ENCODE peak calls at places on chromosomes 13 and 19, in ten cellular contexts. G is NCI-H1417; T is stimulated activated CD8-positive, alpha-beta memory T cell treated with anti-CD3 and anti-CD28 coated beads, Interleukin-4, amount 100 ng/mL, for 48 hours; U is T1000; B is foreskin melanocyte; K is left ventricle myocardium inferior; I is T follicular helper cell; R is GM03348; X is NCI-H1694; W is HEK293T. M is an unnamed sample.

GRCh38 chr19:48121066-48121465 is 10.4 kb upstream of the PLA2G4C start:
- DNase-seq in B (no peak), T (no peak), K (no peak), G (no peak), I (no peak), W (no peak), U (no peak), R (no peak), X (no peak), M (no peak)

GRCh38 chr19:3507371-3508120 is 1.4 kb downstream of the FZR1 start:
- DNase-seq in W (no peak), K (no peak), I (peak; percentile 36), R (peak; percentile 62), B (no peak), U (no peak), X (no peak), G (peak; percentile 31), T (peak; percentile 52), M (peak; percentile 67)

GRCh38 chr13:36131215-36131930 is at the start of gene DCLK1:
- DNase-seq in K (peak; percentile 80), R (peak; percentile 44), G (peak; percentile 76), W (peak; percentile 41), I (no peak), X (no peak), B (no peak), U (peak; percentile 32), T (no peak), M (no peak)

GRCh38 chr19:36115453-36116343 is at the start of gene TBCB:
- DNase-seq in G (no peak), R (peak; percentile 90), B (no peak), U (no peak), T (peak; percentile 93), I (peak; percentile 85), K (peak; percentile 86), X (peak; percentile 70), W (no peak), M (peak; percentile 93)

GRCh38 chr13:48547663-48548092 is 14.8 kb upstream of the RCBTB2 start:
- DNase-seq in B (no peak), G (no peak), K (no peak), U (no peak), T (no peak), I (no peak), R (no peak), W (no peak), X (no peak), M (no peak)

GRCh38 chr19:33375760-33376159 is 2.3 kb downstream of the CEBPG start:
- DNase-seq in K (no peak), B (no peak), X (no peak), G (no peak), R (no peak), I (no peak), W (no peak), T (no peak), U (no peak), M (no peak)

GRCh38 chr19:41307090-41307875 is 2.7 kb upstream of the CCDC97 start:
- DNase-seq in T (no peak), K (no peak), B (no peak), U (no peak), W (no peak), X (no peak), R (no peak), G (no peak), I (no peak), M (peak; percentile 38)

GRCh38 chr13:23212621-23213020 is 31.8 kb downstream of the SGCG start:
- DNase-seq in T (no peak), B (no peak), K (no peak), U (no peak), W (peak; percentile 5), X (no peak), R (peak; percentile 7), I (no peak), G (no peak), M (no peak)

GRCh38 chr19:4979211-4979807 is 10.4 kb downstream of the KDM4B start:
- DNase-seq in U (no peak), K (no peak), G (no peak), R (no peak), X (no peak), I (no peak), B (no peak), W (no peak), T (no peak), M (no peak)

GRCh38 chr13:24709186-24709913 is 29.1 kb downstream of the ATP12A start:
- DNase-seq in G (no peak), X (no peak), K (no peak), T (peak; percentile 76), W (no peak), B (no peak), R (no peak), U (no peak), I (peak; percentile 37), M (peak; percentile 88)

GRCh38 chr13:59960683-59961082 is 203.0 kb downstream of the DIAPH3 start:
- DNase-seq in G (no peak), I (no peak), T (no peak), B (peak; percentile 15), U (no peak), X (no peak), K (no peak), R (peak; percentile 6), W (no peak), M (no peak)

GRCh38 chr19:2461751-2462634 is 5.2 kb upstream of the LMNB2 start:
- DNase-seq in I (peak; percentile 24), U (peak; percentile 71), X (no peak), R (peak; percentile 87), K (peak; percentile 67), T (peak; percentile 87), B (peak; percentile 82), G (peak; percentile 71), W (peak; percentile 60), M (peak; percentile 81)

GRCh38 chr19:17327654-17328516 is 6.8 kb downstream of the ANO8 start:
- DNase-seq in I (peak; percentile 53), U (no peak), X (no peak), K (no peak), R (peak; percentile 37), G (peak; percentile 50), B (no peak), W (peak; percentile 87), T (peak; percentile 66), M (peak; percentile 73)

GRCh38 chr13:106610511-106610910 is 42.6 kb upstream of the ARGLU1 start:
- DNase-seq in T (no peak), B (no peak), I (no peak), U (no peak), W (no peak), G (no peak), R (peak; percentile 47), X (no peak), K (no peak), M (no peak)

GRCh38 chr19:51800849-51801244 is 5.9 kb downstream of the FPR3 start:
- DNase-seq in U (no peak), R (no peak), I (no peak), X (no peak), B (no peak), K (no peak), G (no peak), W (no peak), T (no peak), M (no peak)

GRCh38 chr19:811007-811434 is 10.7 kb downstream of the PLPPR3 start:
- DNase-seq in G (no peak), I (no peak), K (no peak), B (no peak), U (no peak), X (no peak), W (no peak), T (no peak), R (no peak), M (no peak)

GRCh38 chr19:46954502-46955004 is 65.1 kb upstream of the NPAS1 start:
- DNase-seq in R (no peak), X (no peak), T (no peak), U (no peak), K (no peak), G (no peak), B (no peak), I (no peak), W (no peak), M (peak; percentile 23)

GRCh38 chr19:19740755-19741154 is 7.8 kb upstream of the ZNF14 start:
- DNase-seq in X (no peak), I (no peak), W (peak; percentile 2), G (no peak), B (no peak), R (no peak), K (no peak), T (no peak), U (no peak), M (no peak)

GRCh38 chr13:30113983-30114491 is 193.3 kb downstream of the KATNAL1 start:
- DNase-seq in U (no peak), X (no peak), R (no peak), W (no peak), K (no peak), I (no peak), B (peak; percentile 70), G (no peak), T (no peak), M (no peak)

GRCh38 chr19:5255602-5256231 is 84.9 kb downstream of the PTPRS start:
- DNase-seq in B (no peak), U (no peak), T (no peak), X (no peak), G (no peak), W (no peak), K (no peak), I (no peak), R (no peak), M (no peak)

GRCh38 chr13:110262944-110263343 is 44.0 kb downstream of the COL4A1 start:
- DNase-seq in B (no peak), U (no peak), K (no peak), X (no peak), I (no peak), W (no peak), T (no peak), R (no peak), G (no peak), M (no peak)

GRCh38 chr13:28503182-28503980 is 8.5 kb upstream of the FLT1 start:
- DNase-seq in X (no peak), K (no peak), I (no peak), G (no peak), B (no peak), U (no peak), R (no peak), W (no peak), T (no peak), M (no peak)